ENCODE peak calls at places on chromosomes 16 and 17, in five cellular contexts. A is smooth muscle cell of the brain vasculature; V is iris pigment epithelial cell; Q is activated CD4-positive, alpha-beta T cell treated with anti-CD3 and anti-CD28 coated beads for 1 hour; G is AML-193. T is an unnamed sample.

GRCh38 chr17:48392836-48393235 is 37.2 kb downstream of the SKAP1 start:
- DNase-seq in A (no peak), V (no peak), Q (no peak), G (no peak), T (no peak)

GRCh38 chr17:76544123-76544915 is 4.5 kb downstream of the PRCD start:
- DNase-seq in A (no peak), V (no peak), Q (no peak), G (no peak), T (peak)

GRCh38 chr16:66886346-66886745 is 6.0 kb downstream of the PDP2 start:
- DNase-seq in A (no peak), V (no peak), Q (no peak), G (no peak), T (no peak)

GRCh38 chr17:32819035-32819434 is 57.9 kb downstream of the MYO1D start:
- DNase-seq in A (no peak), V (no peak), Q (no peak), G (peak), T (no peak)

GRCh38 chr17:51997723-51998122 is 160.8 kb downstream of the CA10 start:
- DNase-seq in A (no peak), V (no peak), Q (no peak), G (no peak), T (no peak)

GRCh38 chr16:87956771-87957279 is 5.6 kb downstream of the BANP start:
- DNase-seq in A (no peak), V (peak), Q (no peak), G (no peak), T (peak)

GRCh38 chr16:89431158-89431584 is 59.2 kb downstream of the ANKRD11 start:
- DNase-seq in A (no peak), V (no peak), Q (no peak), G (no peak), T (no peak)

GRCh38 chr16:82201906-82202305 is 31.9 kb upstream of the MPHOSPH6 start:
- DNase-seq in A (no peak), V (no peak), Q (no peak), G (no peak), T (no peak)

GRCh38 chr17:46154151-46154816 is 38.9 kb downstream of the KANSL1 start:
- DNase-seq in A (no peak), V (peak), Q (no peak), G (no peak), T (peak)

GRCh38 chr16:78817442-78817829 is 718.0 kb downstream of the WWOX start:
- DNase-seq in A (no peak), V (no peak), Q (no peak), G (no peak), T (no peak)

GRCh38 chr17:2392252-2393183 is 8.3 kb downstream of the MNT start:
- DNase-seq in A (peak), V (peak), Q (peak), G (peak), T (peak)

GRCh38 chr17:69716571-69716970 is 302.1 kb downstream of the MAP2K6 start:
- DNase-seq in A (no peak), V (no peak), Q (no peak), G (no peak), T (no peak)

T was measured in Kasumi-1.